ENCODE peak calls at places on chromosomes 7 and 10, in four cellular contexts. One of them, this sample, is unnamed.
A peak's percentile ranks its signal among the peaks of the same experiment; 100 is the strongest.

GRCh38 chr10:115141254-115141653 is 48.1 kb downstream of the ATRNL1 start:
- DNase-seq in GM12878: no peak
- DNase-seq in HepG2: no peak
- DNase-seq in K562: no peak
- DNase-seq in this sample: no peak

GRCh38 chr10:98309366-98310355 is 41.7 kb upstream of the LOXL4 start:
- DNase-seq in K562: peak; percentile 69
- DNase-seq in HepG2: peak; percentile 46
- DNase-seq in GM12878: no peak
- DNase-seq in this sample: peak; percentile 58

GRCh38 chr10:56823849-56824248 is 462.8 kb upstream of the ZWINT start:
- DNase-seq in GM12878: peak; percentile 5
- DNase-seq in K562: peak; percentile 3
- DNase-seq in HepG2: peak; percentile 2
- DNase-seq in this sample: no peak

GRCh38 chr10:119138341-119139306 is 26.9 kb downstream of the SFXN4 start:
- DNase-seq in K562: no peak
- DNase-seq in HepG2: no peak
- DNase-seq in GM12878: no peak
- DNase-seq in this sample: no peak

GRCh38 chr10:131891196-131891928 is 9.4 kb upstream of the PPP2R2D start:
- DNase-seq in K562: peak; percentile 62
- DNase-seq in HepG2: peak; percentile 37
- DNase-seq in GM12878: no peak
- DNase-seq in this sample: peak; percentile 15

GRCh38 chr10:31961264-31961663 is 32.6 kb upstream of the ARHGAP12 start:
- DNase-seq in GM12878: no peak
- DNase-seq in HepG2: no peak
- DNase-seq in K562: no peak
- DNase-seq in this sample: no peak

GRCh38 chr7:133481676-133482075 is 228.8 kb downstream of the EXOC4 start:
- DNase-seq in HepG2: no peak
- DNase-seq in GM12878: no peak
- DNase-seq in K562: peak; percentile 27
- DNase-seq in this sample: no peak

GRCh38 chr10:131899695-131900349 is 986 bp upstream of the PPP2R2D start:
- DNase-seq in GM12878: no peak
- DNase-seq in K562: no peak
- DNase-seq in HepG2: no peak
- DNase-seq in this sample: no peak

GRCh38 chr10:92845926-92846325 is 2.4 kb upstream of the EXOC6 start:
- DNase-seq in K562: no peak
- DNase-seq in GM12878: no peak
- DNase-seq in HepG2: no peak
- DNase-seq in this sample: no peak

GRCh38 chr7:28407643-28408042 is 4.7 kb upstream of the CREB5 start:
- DNase-seq in K562: no peak
- DNase-seq in HepG2: no peak
- DNase-seq in GM12878: no peak
- DNase-seq in this sample: no peak

GRCh38 chr7:32153006-32153405 is 82.8 kb upstream of the PDE1C start:
- DNase-seq in HepG2: no peak
- DNase-seq in K562: no peak
- DNase-seq in GM12878: no peak
- DNase-seq in this sample: no peak

GRCh38 chr7:32158076-32158475 is 87.9 kb upstream of the PDE1C start:
- DNase-seq in HepG2: no peak
- DNase-seq in K562: no peak
- DNase-seq in GM12878: no peak
- DNase-seq in this sample: no peak

GRCh38 chr7:32154797-32155196 is 84.6 kb upstream of the PDE1C start:
- DNase-seq in HepG2: no peak
- DNase-seq in GM12878: no peak
- DNase-seq in K562: no peak
- DNase-seq in this sample: no peak

GRCh38 chr7:32152576-32152975 is 82.4 kb upstream of the PDE1C start:
- DNase-seq in GM12878: no peak
- DNase-seq in K562: no peak
- DNase-seq in HepG2: no peak
- DNase-seq in this sample: no peak

DNA sequence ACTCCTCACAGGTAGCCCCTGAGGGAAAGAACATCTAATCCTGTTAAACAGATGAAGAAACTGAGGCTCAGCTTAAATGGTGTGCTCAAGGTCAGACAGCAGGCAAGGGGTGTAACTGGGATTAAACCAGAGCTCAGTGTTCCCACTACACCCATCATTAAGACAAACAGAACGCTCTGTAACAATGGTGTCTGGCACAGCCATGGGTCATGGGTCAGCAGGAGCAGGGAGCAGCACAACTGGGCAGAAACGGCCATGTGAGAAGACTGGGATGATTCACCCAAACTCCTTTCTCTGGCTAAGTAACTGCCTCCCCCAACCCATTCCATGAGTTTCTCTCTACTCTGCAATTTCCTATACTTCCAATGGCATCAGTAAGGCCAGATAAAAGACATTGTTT is 85.5 kb upstream of the PDE1C start:
- DNase-seq in GM12878: no peak
- DNase-seq in K562: no peak
- DNase-seq in HepG2: no peak
- DNase-seq in this sample: no peak
- TF ChIP-seq YY1 in GM12878: no peak
- TF ChIP-seq YY1 in K562: no peak
- TF ChIP-seq YY1 in HepG2: no peak
- TF ChIP-seq YY1 in this sample: no peak

GRCh38 chr10:106648534-106649481 is 515.7 kb downstream of the SORCS1 start:
- DNase-seq in GM12878: no peak
- DNase-seq in HepG2: no peak
- DNase-seq in K562: no peak
- DNase-seq in this sample: no peak

DNA sequence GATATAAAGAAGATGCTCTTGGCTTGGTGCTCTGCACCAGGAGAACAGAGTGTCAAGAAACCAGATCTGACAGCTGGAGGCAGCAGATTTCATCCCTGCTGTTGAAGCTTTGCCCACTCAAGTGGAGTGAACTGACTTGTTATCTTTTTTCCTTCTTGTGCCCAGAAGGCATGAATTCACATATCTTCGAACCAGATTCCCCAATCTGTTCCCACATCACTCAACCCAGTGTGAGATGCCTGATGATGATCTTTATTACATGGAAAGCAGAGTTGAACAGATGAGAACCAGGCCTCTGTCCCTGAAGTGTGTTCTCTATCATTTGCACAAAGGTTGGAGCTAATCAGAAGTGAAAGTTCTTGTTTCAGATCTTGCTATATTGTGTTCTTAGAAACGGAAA is 521.0 kb downstream of the SORCS1 start:
- DNase-seq in GM12878: no peak
- DNase-seq in HepG2: no peak
- DNase-seq in K562: no peak
- DNase-seq in this sample: no peak
- TF ChIP-seq HDAC6 in GM12878: no peak
- TF ChIP-seq HDAC6 in HepG2: no peak
- TF ChIP-seq HDAC6 in K562: no peak
- TF ChIP-seq HDAC6 in this sample: no peak

GRCh38 chr10:25556457-25556856 is 377.6 kb upstream of the MYO3A start:
- DNase-seq in K562: peak; percentile 8
- DNase-seq in HepG2: no peak
- DNase-seq in GM12878: no peak
- DNase-seq in this sample: no peak
- TF ChIP-seq YY1 in K562: no peak
- TF ChIP-seq YY1 in HepG2: no peak
- TF ChIP-seq YY1 in GM12878: no peak
- TF ChIP-seq YY1 in this sample: no peak

GRCh38 chr10:4053940-4054339 is 268.9 kb upstream of the KLF6 start:
- DNase-seq in K562: no peak
- DNase-seq in HepG2: no peak
- DNase-seq in GM12878: no peak
- DNase-seq in this sample: no peak
- TF ChIP-seq HDAC6 in K562: no peak
- TF ChIP-seq HDAC6 in HepG2: no peak
- TF ChIP-seq HDAC6 in GM12878: no peak
- TF ChIP-seq HDAC6 in this sample: no peak

GRCh38 chr7:51317582-51317910 is 937 bp upstream of the COBL start:
- DNase-seq in K562: no peak
- DNase-seq in HepG2: no peak
- DNase-seq in GM12878: no peak
- DNase-seq in this sample: no peak

GRCh38 chr7:51315393-51316261 is 982 bp downstream of the COBL start:
- DNase-seq in GM12878: no peak
- DNase-seq in K562: no peak
- DNase-seq in HepG2: peak; percentile 73
- DNase-seq in this sample: no peak

GRCh38 chr7:51318001-51318400 is 1.4 kb upstream of the COBL start:
- DNase-seq in HepG2: no peak
- DNase-seq in K562: no peak
- DNase-seq in GM12878: no peak
- DNase-seq in this sample: peak; percentile 48

GRCh38 chr7:51316262-51316665 is 345 bp downstream of the COBL start:
- DNase-seq in GM12878: no peak
- DNase-seq in HepG2: no peak
- DNase-seq in K562: no peak
- DNase-seq in this sample: peak; percentile 74

GRCh38 chr7:51316666-51317581 is at the start of gene COBL:
- DNase-seq in HepG2: no peak
- DNase-seq in K562: peak; percentile 37
- DNase-seq in GM12878: no peak
- DNase-seq in this sample: peak; percentile 85
- TF ChIP-seq YY1 in HepG2: no peak
- TF ChIP-seq YY1 in K562: no peak
- TF ChIP-seq YY1 in GM12878: no peak
- TF ChIP-seq YY1 in this sample: no peak

DNA sequence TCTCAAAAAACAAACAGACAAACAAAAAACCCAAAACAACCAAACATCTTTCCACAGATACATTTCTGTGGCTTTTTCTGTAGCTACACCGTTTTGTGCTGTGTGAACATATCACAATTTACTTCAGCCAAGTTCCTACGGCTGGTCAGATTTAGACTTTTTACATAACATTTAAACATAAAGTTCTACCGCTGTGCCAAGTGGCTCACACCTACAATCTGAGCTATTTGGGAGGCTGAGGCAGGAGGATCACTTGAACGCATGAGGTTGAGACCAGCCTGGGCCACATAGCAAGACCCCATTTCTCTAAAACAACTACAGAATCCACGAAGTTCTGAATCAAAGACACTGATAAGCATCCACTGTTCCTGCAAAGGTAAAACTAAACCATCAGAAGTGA is 30.3 kb downstream of the DAGLB start:
- DNase-seq in HepG2: no peak
- DNase-seq in K562: no peak
- DNase-seq in GM12878: no peak
- DNase-seq in this sample: no peak
- TF ChIP-seq HDAC6 in HepG2: no peak
- TF ChIP-seq HDAC6 in K562: no peak
- TF ChIP-seq HDAC6 in GM12878: no peak
- TF ChIP-seq HDAC6 in this sample: no peak